ENCODE peak calls at places on chromosomes 6 and 20, in ten cellular contexts. One of them, this sample, is unnamed.

GRCh38 chr6:109701774-109702173 is 10.7 kb downstream of the FIG4 start:
- DNase-seq in A549: no peak
- DNase-seq in PC-3: no peak
- DNase-seq in tibial nerve: no peak
- DNase-seq in kidney: no peak
- DNase-seq in uterus: no peak
- DNase-seq in mesendoderm: no peak
- DNase-seq in iPS DF 6.9: no peak
- DNase-seq in ovary: no peak
- DNase-seq in aorta: no peak
- DNase-seq in this sample: no peak

GRCh38 chr20:12207875-12208274 is 290.2 kb downstream of the BTBD3 start:
- DNase-seq in mesendoderm: peak
- DNase-seq in kidney: no peak
- DNase-seq in uterus: no peak
- DNase-seq in PC-3: peak
- DNase-seq in A549: peak
- DNase-seq in ovary: no peak
- DNase-seq in aorta: no peak
- DNase-seq in tibial nerve: no peak
- DNase-seq in iPS DF 6.9: peak
- DNase-seq in this sample: peak

GRCh38 chr6:29864037-29864795 is 36.6 kb downstream of the HLA-G start:
- DNase-seq in A549: no peak
- DNase-seq in mesendoderm: no peak
- DNase-seq in iPS DF 6.9: no peak
- DNase-seq in tibial nerve: no peak
- DNase-seq in kidney: no peak
- DNase-seq in uterus: no peak
- DNase-seq in PC-3: no peak
- DNase-seq in aorta: no peak
- DNase-seq in ovary: no peak
- DNase-seq in this sample: no peak

GRCh38 chr20:36645353-36645752 is 643 bp downstream of the SLA2 start:
- DNase-seq in aorta: no peak
- DNase-seq in tibial nerve: no peak
- DNase-seq in kidney: no peak
- DNase-seq in mesendoderm: no peak
- DNase-seq in A549: no peak
- DNase-seq in ovary: no peak
- DNase-seq in iPS DF 6.9: no peak
- DNase-seq in uterus: no peak
- DNase-seq in PC-3: no peak
- DNase-seq in this sample: no peak

GRCh38 chr6:30876039-30876730 is 8.1 kb upstream of the DDR1 start:
- DNase-seq in mesendoderm: no peak
- DNase-seq in iPS DF 6.9: no peak
- DNase-seq in aorta: no peak
- DNase-seq in A549: no peak
- DNase-seq in tibial nerve: peak
- DNase-seq in kidney: no peak
- DNase-seq in ovary: peak
- DNase-seq in PC-3: peak
- DNase-seq in uterus: peak
- DNase-seq in this sample: peak

GRCh38 chr6:132669690-132670291 is 10.8 kb upstream of the TAAR1 start:
- DNase-seq in mesendoderm: peak
- DNase-seq in ovary: no peak
- DNase-seq in A549: peak
- DNase-seq in tibial nerve: no peak
- DNase-seq in PC-3: peak
- DNase-seq in uterus: no peak
- DNase-seq in aorta: no peak
- DNase-seq in iPS DF 6.9: no peak
- DNase-seq in kidney: no peak
- DNase-seq in this sample: peak

GRCh38 chr6:39555136-39555535 is 170.1 kb downstream of the KIF6 start:
- DNase-seq in PC-3: no peak
- DNase-seq in mesendoderm: no peak
- DNase-seq in uterus: no peak
- DNase-seq in kidney: no peak
- DNase-seq in iPS DF 6.9: no peak
- DNase-seq in aorta: no peak
- DNase-seq in ovary: no peak
- DNase-seq in tibial nerve: no peak
- DNase-seq in A549: no peak
- DNase-seq in this sample: no peak

GRCh38 chr6:6713660-6714446 is 125.3 kb downstream of the LY86 start:
- DNase-seq in A549: no peak
- DNase-seq in mesendoderm: no peak
- DNase-seq in kidney: no peak
- DNase-seq in aorta: no peak
- DNase-seq in PC-3: peak
- DNase-seq in tibial nerve: no peak
- DNase-seq in ovary: no peak
- DNase-seq in iPS DF 6.9: no peak
- DNase-seq in uterus: no peak
- DNase-seq in this sample: no peak

GRCh38 chr6:35087361-35088280 is 53.5 kb downstream of the TCP11 start:
- DNase-seq in kidney: no peak
- DNase-seq in PC-3: no peak
- DNase-seq in iPS DF 6.9: no peak
- DNase-seq in A549: no peak
- DNase-seq in mesendoderm: no peak
- DNase-seq in aorta: peak
- DNase-seq in tibial nerve: no peak
- DNase-seq in ovary: no peak
- DNase-seq in uterus: no peak
- DNase-seq in this sample: no peak

GRCh38 chr6:13528777-13529343 is 41.5 kb upstream of the GFOD1 start:
- DNase-seq in tibial nerve: no peak
- DNase-seq in uterus: no peak
- DNase-seq in PC-3: no peak
- DNase-seq in A549: no peak
- DNase-seq in ovary: no peak
- DNase-seq in mesendoderm: peak
- DNase-seq in aorta: no peak
- DNase-seq in kidney: no peak
- DNase-seq in iPS DF 6.9: no peak
- DNase-seq in this sample: no peak

GRCh38 chr6:127435717-127436220 is 23.4 kb downstream of the KIAA0408 start:
- DNase-seq in tibial nerve: no peak
- DNase-seq in PC-3: no peak
- DNase-seq in mesendoderm: no peak
- DNase-seq in kidney: no peak
- DNase-seq in aorta: no peak
- DNase-seq in A549: no peak
- DNase-seq in iPS DF 6.9: no peak
- DNase-seq in uterus: no peak
- DNase-seq in ovary: no peak
- DNase-seq in this sample: no peak

GRCh38 chr6:43951063-43951755 is 176.0 kb downstream of the MRPL14 start:
- DNase-seq in ovary: no peak
- DNase-seq in iPS DF 6.9: peak
- DNase-seq in mesendoderm: peak
- DNase-seq in uterus: peak
- DNase-seq in tibial nerve: no peak
- DNase-seq in PC-3: peak
- DNase-seq in aorta: no peak
- DNase-seq in A549: no peak
- DNase-seq in kidney: peak
- DNase-seq in this sample: peak

GRCh38 chr6:26249709-26249958 is 115.4 kb upstream of the BTN3A2 start:
- DNase-seq in tibial nerve: no peak
- DNase-seq in ovary: no peak
- DNase-seq in PC-3: no peak
- DNase-seq in iPS DF 6.9: no peak
- DNase-seq in aorta: no peak
- DNase-seq in kidney: no peak
- DNase-seq in uterus: no peak
- DNase-seq in A549: no peak
- DNase-seq in mesendoderm: no peak
- DNase-seq in this sample: no peak

GRCh38 chr20:45373353-45374100 is 4.6 kb downstream of the TP53TG5 start:
- DNase-seq in aorta: peak
- DNase-seq in A549: peak
- DNase-seq in mesendoderm: peak
- DNase-seq in kidney: peak
- DNase-seq in tibial nerve: peak
- DNase-seq in ovary: peak
- DNase-seq in PC-3: peak
- DNase-seq in iPS DF 6.9: peak
- DNase-seq in uterus: peak
- DNase-seq in this sample: peak

GRCh38 chr20:14114049-14114448 is 118.7 kb downstream of the MACROD2 start:
- DNase-seq in aorta: no peak
- DNase-seq in mesendoderm: no peak
- DNase-seq in ovary: no peak
- DNase-seq in kidney: no peak
- DNase-seq in A549: no peak
- DNase-seq in PC-3: no peak
- DNase-seq in uterus: no peak
- DNase-seq in iPS DF 6.9: no peak
- DNase-seq in tibial nerve: no peak
- DNase-seq in this sample: no peak

GRCh38 chr6:30447237-30447636 is 42.1 kb upstream of the HLA-E start:
- DNase-seq in kidney: no peak
- DNase-seq in tibial nerve: no peak
- DNase-seq in aorta: no peak
- DNase-seq in PC-3: peak
- DNase-seq in mesendoderm: peak
- DNase-seq in uterus: no peak
- DNase-seq in A549: peak
- DNase-seq in ovary: no peak
- DNase-seq in iPS DF 6.9: peak
- DNase-seq in this sample: peak

GRCh38 chr6:169961772-169962561 is 210.5 kb downstream of the ERMARD start:
- DNase-seq in tibial nerve: no peak
- DNase-seq in uterus: peak
- DNase-seq in A549: no peak
- DNase-seq in PC-3: no peak
- DNase-seq in mesendoderm: peak
- DNase-seq in kidney: peak
- DNase-seq in aorta: peak
- DNase-seq in iPS DF 6.9: peak
- DNase-seq in ovary: peak
- DNase-seq in this sample: peak
- H3K4me3 ChIP-seq in tibial nerve: peak
- H3K4me3 ChIP-seq in uterus: peak
- H3K4me3 ChIP-seq in A549: no peak
- H3K4me3 ChIP-seq in PC-3: no peak
- H3K4me3 ChIP-seq in mesendoderm: peak
- H3K4me3 ChIP-seq in kidney: no peak
- H3K4me3 ChIP-seq in aorta: no peak
- H3K4me3 ChIP-seq in iPS DF 6.9: peak
- H3K4me3 ChIP-seq in ovary: peak
- H3K4me3 ChIP-seq in this sample: peak

GRCh38 chr6:56708810-56709597 is 66.3 kb upstream of the DST start:
- DNase-seq in A549: no peak
- DNase-seq in aorta: no peak
- DNase-seq in mesendoderm: peak
- DNase-seq in PC-3: peak
- DNase-seq in iPS DF 6.9: no peak
- DNase-seq in kidney: no peak
- DNase-seq in ovary: no peak
- DNase-seq in tibial nerve: no peak
- DNase-seq in uterus: no peak
- DNase-seq in this sample: peak
- H3K4me3 ChIP-seq in A549: no peak
- H3K4me3 ChIP-seq in aorta: no peak
- H3K4me3 ChIP-seq in mesendoderm: no peak
- H3K4me3 ChIP-seq in PC-3: peak
- H3K4me3 ChIP-seq in iPS DF 6.9: no peak
- H3K4me3 ChIP-seq in kidney: no peak
- H3K4me3 ChIP-seq in ovary: no peak
- H3K4me3 ChIP-seq in tibial nerve: no peak
- H3K4me3 ChIP-seq in uterus: no peak
- H3K4me3 ChIP-seq in this sample: no peak

DNA sequence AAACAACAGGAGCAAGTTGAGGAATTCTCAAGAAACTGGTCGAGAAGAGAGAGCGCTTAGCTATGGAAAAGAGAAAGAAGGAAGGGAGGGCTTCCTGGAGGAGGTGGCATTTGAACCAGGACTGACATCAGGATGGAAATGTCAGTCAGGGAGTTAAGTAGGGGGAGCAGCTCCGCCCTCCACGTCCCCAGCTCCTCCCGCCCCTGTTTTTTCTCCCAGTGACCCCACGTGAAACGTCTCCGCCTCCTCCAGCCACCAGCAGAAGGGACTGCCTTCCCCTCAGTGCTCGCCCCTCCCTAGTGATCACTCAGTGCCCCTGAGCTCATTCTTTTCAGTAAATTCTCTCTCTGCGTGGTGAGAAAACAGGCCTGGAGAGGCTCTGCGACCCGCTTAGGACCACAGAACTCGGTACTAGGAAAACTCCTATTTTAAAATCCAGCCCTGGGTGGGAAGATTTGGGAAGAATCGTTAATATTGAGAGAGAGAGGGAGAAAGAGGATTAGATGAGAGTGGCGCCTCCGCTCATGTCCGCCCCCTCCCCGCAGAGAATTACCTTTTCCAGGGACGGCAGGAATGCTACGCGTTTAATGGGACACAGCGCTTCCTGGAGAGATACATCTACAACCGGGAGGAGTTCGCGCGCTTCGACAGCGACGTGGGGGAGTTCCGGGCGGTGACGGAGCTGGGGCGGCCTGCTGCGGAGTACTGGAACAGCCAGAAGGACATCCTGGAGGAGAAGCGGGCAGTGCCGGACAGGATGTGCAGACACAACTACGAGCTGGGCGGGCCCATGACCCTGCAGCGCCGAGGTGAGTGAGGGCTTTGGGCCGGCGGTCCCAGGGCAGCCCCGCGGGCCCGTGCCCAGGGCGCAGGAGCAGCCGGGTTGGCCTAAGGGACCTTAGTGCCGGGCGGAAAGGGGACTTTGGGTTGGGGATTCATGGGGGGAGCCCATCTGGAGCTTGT is 4.6 kb downstream of the HLA-DPB1 start:
- DNase-seq in aorta: peak
- DNase-seq in mesendoderm: peak
- DNase-seq in ovary: peak
- DNase-seq in tibial nerve: peak
- DNase-seq in A549: no peak
- DNase-seq in iPS DF 6.9: peak
- DNase-seq in PC-3: no peak
- DNase-seq in uterus: peak
- DNase-seq in kidney: peak
- DNase-seq in this sample: peak
- H3K4me3 ChIP-seq in aorta: peak
- H3K4me3 ChIP-seq in mesendoderm: peak
- H3K4me3 ChIP-seq in ovary: peak
- H3K4me3 ChIP-seq in tibial nerve: peak
- H3K4me3 ChIP-seq in A549: no peak
- H3K4me3 ChIP-seq in iPS DF 6.9: peak
- H3K4me3 ChIP-seq in PC-3: no peak
- H3K4me3 ChIP-seq in uterus: peak
- H3K4me3 ChIP-seq in kidney: peak
- H3K4me3 ChIP-seq in this sample: peak

DNA sequence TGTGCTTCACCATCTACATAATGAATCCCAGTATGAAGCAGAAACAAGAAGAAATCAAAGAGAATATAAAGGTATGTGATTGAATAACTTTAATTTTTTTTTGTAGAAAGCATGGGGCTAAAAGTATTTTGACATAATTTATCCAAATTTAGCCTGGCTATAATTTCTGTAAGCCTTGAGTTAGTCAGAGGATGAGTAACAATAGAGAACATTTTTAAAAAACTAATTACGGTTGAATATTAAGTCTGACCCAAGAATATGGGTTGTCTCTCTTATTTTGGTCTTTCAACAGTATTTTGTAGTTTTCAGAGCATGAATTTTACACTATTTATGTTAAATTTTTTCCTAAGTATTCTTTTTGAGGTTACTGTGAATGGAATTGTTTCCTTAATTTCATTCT is 2.5 kb downstream of the GMNN start:
- DNase-seq in kidney: no peak
- DNase-seq in aorta: no peak
- DNase-seq in uterus: no peak
- DNase-seq in A549: no peak
- DNase-seq in iPS DF 6.9: no peak
- DNase-seq in mesendoderm: no peak
- DNase-seq in ovary: no peak
- DNase-seq in tibial nerve: no peak
- DNase-seq in PC-3: no peak
- DNase-seq in this sample: no peak
- H3K4me3 ChIP-seq in kidney: no peak
- H3K4me3 ChIP-seq in aorta: no peak
- H3K4me3 ChIP-seq in uterus: no peak
- H3K4me3 ChIP-seq in A549: peak
- H3K4me3 ChIP-seq in iPS DF 6.9: no peak
- H3K4me3 ChIP-seq in mesendoderm: no peak
- H3K4me3 ChIP-seq in ovary: no peak
- H3K4me3 ChIP-seq in tibial nerve: no peak
- H3K4me3 ChIP-seq in PC-3: peak
- H3K4me3 ChIP-seq in this sample: no peak